ENCODE peak calls at places on chromosomes 4 and X, in five cellular contexts. One of them, this sample, is unnamed.

GRCh38 chrX:107565916-107566602 is 62.3 kb upstream of the PRPS1 start:
- DNase-seq in K562: no peak
- DNase-seq in hepatocyte: peak; percentile 72
- DNase-seq in GM23248: peak; percentile 63
- DNase-seq in osteoblast: no peak
- DNase-seq in this sample: no peak

GRCh38 chrX:70444326-70445196 is at the start of gene DLG3:
- DNase-seq in GM23248: peak; percentile 60
- DNase-seq in osteoblast: peak; percentile 92
- DNase-seq in K562: peak; percentile 41
- DNase-seq in hepatocyte: peak; percentile 37
- DNase-seq in this sample: peak; percentile 39

GRCh38 chr4:101155859-101156430 is 191.4 kb downstream of the PPP3CA start:
- DNase-seq in GM23248: no peak
- DNase-seq in K562: no peak
- DNase-seq in hepatocyte: no peak
- DNase-seq in osteoblast: no peak
- DNase-seq in this sample: no peak

GRCh38 chrX:109826954-109827708 is 94.1 kb upstream of the ACSL4 start:
- DNase-seq in hepatocyte: peak; percentile 31
- DNase-seq in osteoblast: peak; percentile 80
- DNase-seq in GM23248: peak; percentile 81
- DNase-seq in K562: no peak
- DNase-seq in this sample: no peak

GRCh38 chr4:169861592-169861991 is 103.8 kb upstream of the HPF1 start:
- DNase-seq in osteoblast: no peak
- DNase-seq in GM23248: no peak
- DNase-seq in hepatocyte: no peak
- DNase-seq in K562: no peak
- DNase-seq in this sample: no peak

GRCh38 chr4:73836373-73837269 is at the start of gene CXCL6:
- DNase-seq in K562: no peak
- DNase-seq in hepatocyte: peak; percentile 27
- DNase-seq in GM23248: peak; percentile 63
- DNase-seq in osteoblast: peak; percentile 85
- DNase-seq in this sample: no peak

GRCh38 chrX:134659761-134660160 is 1.5 kb upstream of the PLAC1 start:
- DNase-seq in osteoblast: no peak
- DNase-seq in GM23248: no peak
- DNase-seq in hepatocyte: no peak
- DNase-seq in K562: no peak
- DNase-seq in this sample: no peak

GRCh38 chrX:46758163-46758955 is 559 bp downstream of the SLC9A7 start:
- DNase-seq in hepatocyte: peak; percentile 24
- DNase-seq in GM23248: peak; percentile 56
- DNase-seq in K562: no peak
- DNase-seq in osteoblast: peak; percentile 48
- DNase-seq in this sample: no peak

GRCh38 chrX:9420513-9420912 is 44.3 kb upstream of the TBL1X start:
- DNase-seq in hepatocyte: no peak
- DNase-seq in GM23248: no peak
- DNase-seq in K562: no peak
- DNase-seq in osteoblast: no peak
- DNase-seq in this sample: no peak

GRCh38 chr4:83125738-83126141 is 11.2 kb upstream of the PLAC8 start:
- DNase-seq in K562: no peak
- DNase-seq in hepatocyte: peak; percentile 20
- DNase-seq in osteoblast: no peak
- DNase-seq in GM23248: no peak
- DNase-seq in this sample: no peak

DNA sequence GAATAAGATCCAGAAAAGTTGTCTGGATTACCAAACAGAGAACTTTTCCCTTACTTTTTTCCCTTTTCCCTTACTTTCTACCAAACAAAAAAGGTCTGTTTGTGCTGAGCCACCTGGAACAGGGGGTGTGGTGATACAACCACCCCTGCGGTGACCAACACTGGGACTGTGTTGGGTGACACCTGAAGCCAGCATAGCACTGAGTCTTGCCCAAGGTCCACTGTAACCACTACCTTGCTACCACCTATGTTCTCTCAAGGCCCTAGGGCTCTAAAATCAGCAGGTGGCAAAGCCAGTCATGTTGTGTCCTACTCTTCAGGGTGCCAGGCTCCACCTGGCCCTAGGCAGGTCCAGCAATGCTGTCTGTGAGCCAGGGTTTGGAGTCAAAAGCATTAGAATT is 22.8 kb upstream of the UNC5C start:
- DNase-seq in osteoblast: no peak
- DNase-seq in K562: no peak
- DNase-seq in GM23248: no peak
- DNase-seq in hepatocyte: no peak
- DNase-seq in this sample: no peak
- H3K36me3 ChIP-seq in osteoblast: no peaks in the 10 kb centered on the region
- H3K36me3 ChIP-seq in K562: no peaks in the 10 kb centered on the region
- H3K36me3 ChIP-seq in GM23248: no peaks in the 10 kb centered on the region
- H3K36me3 ChIP-seq in hepatocyte: no peaks in the 10 kb centered on the region
- H3K36me3 ChIP-seq in this sample: no peaks in the 10 kb centered on the region

GRCh38 chrX:41475166-41475565 is 28.0 kb downstream of the NYX start:
- DNase-seq in osteoblast: peak; percentile 17
- DNase-seq in K562: no peak
- DNase-seq in hepatocyte: no peak
- DNase-seq in GM23248: no peak
- DNase-seq in this sample: no peak
- H3K27ac ChIP-seq in osteoblast: no peak overlapping the region
- H3K27ac ChIP-seq in K562: no peak overlapping the region
- H3K27ac ChIP-seq in hepatocyte: no peak overlapping the region
- H3K27ac ChIP-seq in GM23248: no peak overlapping the region
- H3K27ac ChIP-seq in this sample: no peak overlapping the region

DNA sequence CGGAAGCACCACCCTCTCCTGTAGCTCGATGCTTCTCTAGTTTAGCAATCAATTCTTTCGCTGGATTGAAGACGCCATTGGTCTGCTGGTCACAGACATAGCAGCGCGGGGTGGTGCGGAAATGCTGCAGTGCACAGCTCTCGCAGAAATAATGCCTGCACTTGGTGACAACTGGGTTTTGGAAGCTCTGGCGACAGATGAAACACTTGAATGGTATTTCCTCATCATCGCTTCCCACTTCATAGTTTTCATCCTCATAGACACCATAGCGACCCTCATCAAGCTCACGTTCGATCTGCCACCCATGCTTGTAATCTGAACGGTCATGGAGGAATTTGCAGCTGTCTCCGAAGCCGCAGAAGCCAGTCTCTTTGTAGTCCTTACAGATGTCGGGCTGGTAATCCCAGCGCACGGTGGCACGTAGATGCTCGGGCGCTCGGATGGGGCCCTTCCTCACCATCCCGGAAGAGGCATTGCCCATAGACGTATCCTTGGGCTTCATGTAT is 854 bp downstream of the RNF113A start:
- DNase-seq in hepatocyte: peak; percentile 34
- DNase-seq in GM23248: peak; percentile 56
- DNase-seq in osteoblast: peak; percentile 71
- DNase-seq in K562: peak; percentile 16
- DNase-seq in this sample: peak; percentile 66
- H2AFZ ChIP-seq in hepatocyte: peak overlapping the region; percentile 42
- H2AFZ ChIP-seq in GM23248: peak overlapping the region; percentile 92
- H2AFZ ChIP-seq in osteoblast: peak overlapping the region; percentile 81
- H2AFZ ChIP-seq in K562: peak overlapping the region; percentile 89
- H2AFZ ChIP-seq in this sample: no peak overlapping the region

GRCh38 chrX:14915596-14915995 is 42.4 kb downstream of the MOSPD2 start:
- DNase-seq in GM23248: no peak
- DNase-seq in osteoblast: no peak
- DNase-seq in K562: no peak
- DNase-seq in hepatocyte: no peak
- DNase-seq in this sample: no peak

GRCh38 chrX:14920196-14920595 is 47.0 kb downstream of the MOSPD2 start:
- DNase-seq in K562: no peak
- DNase-seq in hepatocyte: no peak
- DNase-seq in osteoblast: no peak
- DNase-seq in GM23248: peak; percentile 68
- DNase-seq in this sample: no peak

GRCh38 chrX:14919421-14919820 is 46.2 kb downstream of the MOSPD2 start:
- DNase-seq in GM23248: no peak
- DNase-seq in osteoblast: no peak
- DNase-seq in hepatocyte: no peak
- DNase-seq in K562: no peak
- DNase-seq in this sample: no peak

GRCh38 chrX:14913241-14913640 is 40.0 kb downstream of the MOSPD2 start:
- DNase-seq in GM23248: peak; percentile 36
- DNase-seq in osteoblast: no peak
- DNase-seq in K562: no peak
- DNase-seq in hepatocyte: no peak
- DNase-seq in this sample: no peak

GRCh38 chrX:14916017-14916674 is 42.9 kb downstream of the MOSPD2 start:
- DNase-seq in osteoblast: no peak
- DNase-seq in GM23248: peak; percentile 76
- DNase-seq in hepatocyte: no peak
- DNase-seq in K562: no peak
- DNase-seq in this sample: no peak
- H3K36me3 ChIP-seq in osteoblast: peaks cover 14% of the 10 kb centered on the region
- H3K36me3 ChIP-seq in GM23248: peaks cover 21% of the 10 kb centered on the region
- H3K36me3 ChIP-seq in hepatocyte: no peaks in the 10 kb centered on the region
- H3K36me3 ChIP-seq in K562: peaks cover 43% of the 10 kb centered on the region
- H3K36me3 ChIP-seq in this sample: peaks cover 20% of the 10 kb centered on the region

DNA sequence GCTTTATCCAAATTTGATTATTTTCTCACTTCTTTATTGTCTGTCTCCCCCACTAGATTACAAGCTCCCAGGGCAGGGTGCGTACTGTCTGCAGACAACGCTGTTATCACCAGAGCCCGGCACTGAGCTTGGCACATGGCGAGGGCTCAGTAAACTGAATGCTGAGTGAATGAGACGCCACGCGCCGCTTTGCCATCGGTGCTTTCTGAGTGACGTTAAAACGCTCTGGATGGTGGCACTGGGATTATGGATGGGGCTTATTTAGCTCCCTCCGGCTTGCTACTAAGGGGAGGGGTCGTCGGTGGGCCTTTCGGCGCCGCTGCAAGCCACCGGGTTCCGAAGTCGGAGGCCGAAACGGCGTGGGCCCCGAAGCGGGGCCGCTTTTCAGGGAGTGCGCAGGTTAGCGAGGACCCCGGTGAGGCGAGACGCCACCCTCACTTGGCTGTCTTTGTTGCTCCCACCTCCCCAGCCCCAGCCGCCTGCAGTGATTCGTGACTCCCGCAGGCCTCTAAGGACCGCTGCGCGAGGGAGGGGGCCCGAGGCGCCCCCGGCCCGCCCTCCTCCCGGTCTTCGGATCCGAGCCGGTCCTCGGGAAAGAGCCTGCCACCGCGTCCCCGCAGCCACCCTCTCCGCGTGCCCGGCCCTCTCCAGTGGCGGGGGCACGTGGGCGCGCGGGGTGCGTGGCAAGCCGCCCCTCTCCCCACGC is 566 bp upstream of the FHL1 start:
- DNase-seq in osteoblast: peak; percentile 88
- DNase-seq in K562: no peak
- DNase-seq in hepatocyte: peak; percentile 19
- DNase-seq in GM23248: peak; percentile 25
- DNase-seq in this sample: no peak
- H3K27ac ChIP-seq in osteoblast: no peak overlapping the region
- H3K27ac ChIP-seq in K562: no peak overlapping the region
- H3K27ac ChIP-seq in hepatocyte: no peak overlapping the region
- H3K27ac ChIP-seq in GM23248: no peak overlapping the region
- H3K27ac ChIP-seq in this sample: no peak overlapping the region